ENCODE peak calls at places on chromosomes 11 and 22, in nine cellular contexts. L is activated CD4-positive, alpha-beta T cell treated with anti-CD3 and anti-CD28 coated beads for 36 hours; D is COR-L47; I is Panc1; B is EH; Y is activated CD8-positive, alpha-beta T cell treated with anti-CD3 and anti-CD28 coated beads, Interleukin-2, amount 10 ng/mL, durations not matched to agents 7 days and 5 days; Z is T follicular helper cell; T is effector memory CD8-positive, alpha-beta T cell; E is psoas muscle. O is an unnamed sample.
A peak's percentile ranks its signal among the peaks of the same experiment; 100 is the strongest.

GRCh38 chr11:123469089-123469488 is 39.0 kb downstream of the GRAMD1B start:
- DNase-seq in L (no peak), D (no peak), I (no peak), B (no peak), Y (no peak), Z (no peak), T (no peak), E (no peak), O (no peak)

GRCh38 chr11:12318791-12319733 is 58.3 kb upstream of the PARVA start:
- DNase-seq in L (no peak), D (peak; percentile 95), I (no peak), B (peak; percentile 90), Y (no peak), Z (no peak), T (no peak), E (no peak), O (no peak)

GRCh38 chr22:18044548-18045271 is 20.3 kb upstream of the MICAL3 start:
- DNase-seq in L (no peak), D (peak; percentile 46), I (no peak), B (no peak), Y (no peak), Z (no peak), T (no peak), E (peak; percentile 51), O (no peak)

GRCh38 chr11:44892843-44893242 is 57.8 kb downstream of the TP53I11 start:
- DNase-seq in L (no peak), D (no peak), I (no peak), B (no peak), Y (no peak), Z (no peak), T (no peak), E (no peak), O (no peak)

GRCh38 chr11:76659672-76660532 is 10.6 kb downstream of the LRRC32 start:
- DNase-seq in L (no peak), D (no peak), I (no peak), B (no peak), Y (no peak), Z (no peak), T (no peak), E (no peak), O (no peak)

GRCh38 chr11:70580036-70580805 is 181.9 kb downstream of the CTTN start:
- DNase-seq in L (no peak), D (no peak), I (no peak), B (no peak), Y (no peak), Z (no peak), T (no peak), E (no peak), O (no peak)

GRCh38 chr22:33785283-33785991 is 134.8 kb downstream of the LARGE1 start:
- DNase-seq in L (no peak), D (no peak), I (no peak), B (peak; percentile 75), Y (no peak), Z (no peak), T (no peak), E (no peak), O (peak; percentile 93)

GRCh38 chr11:12099132-12099873 is 11.1 kb upstream of the MICAL2 start:
- DNase-seq in L (no peak), D (no peak), I (no peak), B (peak; percentile 50), Y (no peak), Z (no peak), T (no peak), E (no peak), O (no peak)

GRCh38 chr22:29044657-29045176 is 16.9 kb downstream of the C22orf31 start:
- DNase-seq in L (no peak), D (no peak), I (no peak), B (peak; percentile 78), Y (no peak), Z (no peak), T (no peak), E (no peak), O (peak; percentile 53)

GRCh38 chr11:72085836-72086475 is 5.3 kb downstream of the LRRC51 start:
- DNase-seq in L (no peak), D (peak; percentile 27), I (no peak), B (no peak), Y (no peak), Z (no peak), T (no peak), E (no peak), O (no peak)

GRCh38 chr11:31106963-31107576 is 262.5 kb downstream of the DCDC1 start:
- DNase-seq in L (peak; percentile 75), D (peak; percentile 79), I (peak; percentile 33), B (peak; percentile 25), Y (peak; percentile 51), Z (peak; percentile 7), T (no peak), E (peak; percentile 17), O (peak; percentile 39)

GRCh38 chr11:67406420-67406968 is 2.6 kb downstream of the TBC1D10C start:
- DNase-seq in L (peak; percentile 18), D (no peak), I (no peak), B (no peak), Y (peak; percentile 25), Z (no peak), T (no peak), E (no peak), O (no peak)

GRCh38 chr11:17388609-17389204 is at the start of gene KCNJ11:
- DNase-seq in L (no peak), D (no peak), I (no peak), B (no peak), Y (no peak), Z (peak; percentile 9), T (no peak), E (peak; percentile 46), O (no peak)

GRCh38 chr22:28938286-28938833 is 55.0 kb downstream of the ZNRF3 start:
- DNase-seq in L (no peak), D (no peak), I (no peak), B (no peak), Y (no peak), Z (no peak), T (no peak), E (no peak), O (no peak)

GRCh38 chr22:27377901-27378300 is 423.7 kb downstream of the MN1 start:
- DNase-seq in L (no peak), D (peak; percentile 58), I (no peak), B (no peak), Y (no peak), Z (no peak), T (no peak), E (no peak), O (no peak)

GRCh38 chr11:63802637-63803414 is 10.4 kb upstream of the SPINDOC start:
- DNase-seq in L (peak; percentile 13), D (no peak), I (peak; percentile 67), B (peak; percentile 55), Y (no peak), Z (no peak), T (no peak), E (no peak), O (peak; percentile 91)

GRCh38 chr11:102886999-102887398 is 12.2 kb upstream of the MMP12 start:
- DNase-seq in L (no peak), D (peak; percentile 26), I (no peak), B (no peak), Y (no peak), Z (no peak), T (no peak), E (no peak), O (peak; percentile 33)

GRCh38 chr11:113274708-113275582 is 39.4 kb upstream of the TTC12 start:
- DNase-seq in L (no peak), D (no peak), I (no peak), B (peak; percentile 3), Y (no peak), Z (no peak), T (no peak), E (no peak), O (peak; percentile 36)

GRCh38 chr22:43531651-43532050 is 119.8 kb downstream of the MPPED1 start:
- DNase-seq in L (no peak), D (no peak), I (no peak), B (no peak), Y (no peak), Z (no peak), T (no peak), E (no peak), O (no peak)

GRCh38 chr11:133821776-133822175 is 23.5 kb downstream of the SPATA19 start:
- DNase-seq in L (peak; percentile 66), D (peak; percentile 43), I (no peak), B (no peak), Y (peak; percentile 54), Z (no peak), T (no peak), E (no peak), O (peak; percentile 23)

GRCh38 chr11:132058211-132058772 is 687.9 kb downstream of the NTM start:
- DNase-seq in L (no peak), D (no peak), I (no peak), B (peak; percentile 67), Y (no peak), Z (no peak), T (no peak), E (no peak), O (peak; percentile 45)

GRCh38 chr22:50272103-50272782 is 2.1 kb upstream of the MAPK11 start:
- DNase-seq in L (no peak), D (no peak), I (no peak), B (peak; percentile 52), Y (no peak), Z (no peak), T (no peak), E (no peak), O (no peak)

GRCh38 chr11:88320149-88320559 is 17.4 kb downstream of the CTSC start:
- DNase-seq in L (no peak), D (no peak), I (no peak), B (peak; percentile 95), Y (no peak), Z (no peak), T (no peak), E (no peak), O (peak; percentile 31)

GRCh38 chr11:1205121-1205986 is 17.5 kb upstream of the MUC5B start:
- DNase-seq in L (no peak), D (no peak), I (no peak), B (no peak), Y (no peak), Z (no peak), T (no peak), E (peak; percentile 9), O (no peak)